ENCODE peak calls at places on chromosomes 1 and 21, in seven cellular contexts. B is IMR-90, H is cardiac muscle cell, T is thoracic aorta, M is HFF-Myc, S is brain microvascular endothelial cell, G is tibial nerve. L is an unnamed sample.

GRCh38 chr1:160438935-160439334 is 38.6 kb downstream of the VANGL2 start:
- DNase-seq in B (no peak), H (no peak), T (no peak), M (no peak), S (no peak), G (no peak), L (no peak)

GRCh38 chr1:235108876-235109275 is 19.8 kb downstream of the TOMM20 start:
- DNase-seq in B (no peak), H (no peak), T (no peak), M (no peak), S (no peak), G (no peak), L (no peak)

GRCh38 chr1:235648407-235648907 is 1.1 kb downstream of the GNG4 start:
- DNase-seq in B (no peak), H (peak), T (no peak), M (no peak), S (no peak), G (no peak), L (no peak)

GRCh38 chr1:206555473-206555935 is 48.2 kb downstream of the RASSF5 start:
- DNase-seq in B (no peak), H (peak), T (no peak), M (no peak), S (peak), G (no peak), L (no peak)

GRCh38 chr1:195335541-195335940 is 1272.7 kb downstream of the KCNT2 start:
- DNase-seq in B (peak), H (no peak), T (no peak), M (no peak), S (no peak), G (no peak), L (no peak)

GRCh38 chr1:43935711-43936427 is 2.3 kb downstream of the ARTN start:
- DNase-seq in B (no peak), H (peak), T (no peak), M (no peak), S (no peak), G (no peak), L (no peak)

GRCh38 chr1:157360021-157360390 is 192.3 kb downstream of the FCRL5 start:
- DNase-seq in B (no peak), H (no peak), T (no peak), M (no peak), S (no peak), G (no peak), L (no peak)

GRCh38 chr1:99264201-99265021 is at the start of gene PLPPR4:
- DNase-seq in B (peak), H (peak), T (no peak), M (no peak), S (peak), G (no peak), L (peak)

GRCh38 chr1:9332513-9333143 is 39.9 kb downstream of the SPSB1 start:
- DNase-seq in B (no peak), H (no peak), T (no peak), M (no peak), S (no peak), G (no peak), L (no peak)

GRCh38 chr1:53126495-53126894 is 15.9 kb downstream of the SLC1A7 start:
- DNase-seq in B (no peak), H (no peak), T (no peak), M (no peak), S (no peak), G (no peak), L (no peak)

GRCh38 chr1:36320767-36321118 is 2.7 kb downstream of the EVA1B start:
- DNase-seq in B (no peak), H (no peak), T (no peak), M (no peak), S (no peak), G (no peak), L (no peak)

GRCh38 chr1:227314014-227314848 is 4.1 kb downstream of the CDC42BPA start:
- DNase-seq in B (no peak), H (no peak), T (no peak), M (no peak), S (no peak), G (no peak), L (no peak)

GRCh38 chr1:58896211-58897183 is 112.7 kb upstream of the JUN start:
- DNase-seq in B (no peak), H (no peak), T (no peak), M (no peak), S (no peak), G (no peak), L (no peak)

GRCh38 chr1:201624741-201625646 is 86.1 kb downstream of the NAV1 start:
- DNase-seq in B (peak), H (no peak), T (no peak), M (peak), S (peak), G (no peak), L (peak)

GRCh38 chr1:56915960-56916359 is 49.9 kb downstream of the C8B start:
- DNase-seq in B (no peak), H (no peak), T (no peak), M (no peak), S (no peak), G (no peak), L (no peak)

GRCh38 chr21:39186676-39187075 is 3.4 kb upstream of the PSMG1 start:
- DNase-seq in B (no peak), H (no peak), T (no peak), M (no peak), S (no peak), G (no peak), L (no peak)

GRCh38 chr1:232252719-232253118 is 377.2 kb downstream of the SIPA1L2 start:
- DNase-seq in B (no peak), H (no peak), T (no peak), M (no peak), S (no peak), G (no peak), L (no peak)

GRCh38 chr1:108053291-108054023 is 88.5 kb upstream of the VAV3 start:
- DNase-seq in B (peak), H (no peak), T (no peak), M (no peak), S (peak), G (no peak), L (peak)
- H3K4me3 ChIP-seq in B (no peak), H (no peak), T (no peak), M (no peak), S (no peak), G (no peak), L (no peak)

DNA sequence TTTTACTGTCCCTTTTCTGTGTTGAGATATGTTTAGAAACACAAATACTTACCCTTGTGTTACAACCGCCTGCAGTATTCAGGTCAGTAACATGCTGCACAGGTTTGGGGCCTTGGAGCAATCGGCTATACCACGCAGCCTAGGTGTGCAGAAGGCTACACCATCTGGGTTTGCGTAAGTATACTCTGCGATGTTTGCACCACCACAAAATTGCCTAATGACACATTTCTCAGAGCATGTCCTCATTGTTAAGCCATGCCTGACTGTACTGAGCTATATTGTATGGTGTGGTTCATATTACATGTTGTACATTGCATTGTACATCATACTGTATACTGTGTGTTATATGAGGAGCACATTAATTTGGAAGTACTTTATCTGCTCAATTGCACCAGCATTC is 247.4 kb downstream of the RHOU start:
- DNase-seq in B (no peak), H (no peak), T (no peak), M (no peak), S (no peak), G (no peak), L (no peak)
- TF ChIP-seq CTCF in B (no peak), H (no peak), T (no peak), M (no peak), S (no peak), G (no peak), L (no peak)

GRCh38 chr21:25571726-25572121 is 35.6 kb downstream of the MRPL39 start:
- DNase-seq in B (no peak), H (no peak), T (no peak), M (no peak), S (no peak), G (no peak), L (no peak)

GRCh38 chr21:25577765-25578069 is 29.6 kb downstream of the MRPL39 start:
- DNase-seq in B (no peak), H (no peak), T (no peak), M (no peak), S (no peak), G (no peak), L (no peak)

GRCh38 chr21:25569711-25570110 is 37.6 kb downstream of the MRPL39 start:
- DNase-seq in B (no peak), H (no peak), T (no peak), M (no peak), S (no peak), G (no peak), L (no peak)

GRCh38 chr21:25572895-25573310 is 34.4 kb downstream of the MRPL39 start:
- DNase-seq in B (peak), H (no peak), T (no peak), M (no peak), S (no peak), G (no peak), L (peak)

GRCh38 chr21:25573409-25574206 is 33.7 kb downstream of the MRPL39 start:
- DNase-seq in B (peak), H (no peak), T (no peak), M (peak), S (peak), G (no peak), L (peak)
- H3K4me3 ChIP-seq in B (no peak), H (no peak), T (no peak), M (no peak), S (no peak), G (no peak), L (no peak)

GRCh38 chr1:88608139-88608943 is 75.7 kb upstream of the PKN2 start:
- DNase-seq in B (peak), H (peak), T (no peak), M (peak), S (peak), G (no peak), L (peak)
- TF ChIP-seq CTCF in B (peak), H (peak), T (no peak), M (peak), S (peak), G (peak), L (peak)

GRCh38 chr1:181192277-181192676 is 103.8 kb downstream of the IER5 start:
- DNase-seq in B (no peak), H (no peak), T (no peak), M (no peak), S (no peak), G (no peak), L (no peak)
- H3K4me3 ChIP-seq in B (no peak), H (no peak), T (no peak), M (no peak), S (no peak), G (no peak), L (no peak)

GRCh38 chr1:45621501-45621836 is 2.4 kb downstream of the CCDC17 start:
- DNase-seq in B (no peak), H (no peak), T (no peak), M (no peak), S (no peak), G (no peak), L (no peak)
- TF ChIP-seq CTCF in B (no peak), H (no peak), T (no peak), M (no peak), S (no peak), G (no peak), L (no peak)

GRCh38 chr21:15051652-15052554 is 12.9 kb downstream of the NRIP1 start:
- DNase-seq in B (peak), H (peak), T (no peak), M (no peak), S (peak), G (no peak), L (no peak)
- H3K4me3 ChIP-seq in B (no peak), H (no peak), T (no peak), M (no peak), S (no peak), G (no peak), L (no peak)

L was measured in fibroblast of pulmonary artery.